ENCODE peak calls at places on chromosomes 1 and 21, in four cellular contexts. D is colonic mucosa, Z is spleen, O is iPS DF 6.9. M is an unnamed sample.

GRCh38 chr1:184800876-184801275 is 46.2 kb upstream of the EDEM3 start:
- DNase-seq in D (no peak), Z (no peak), O (no peak), M (no peak)

GRCh38 chr21:25837545-25838263 is 102.9 kb downstream of the GABPA start:
- DNase-seq in D (no peak), Z (no peak), O (no peak), M (no peak)

GRCh38 chr1:145757420-145757819 is 38.1 kb downstream of the CD160 start:
- DNase-seq in D (no peak), Z (no peak), O (no peak), M (no peak)

GRCh38 chr1:11318982-11319381 is 46.0 kb downstream of the UBIAD1 start:
- DNase-seq in D (no peak), Z (no peak), O (no peak), M (no peak)

GRCh38 chr1:47031059-47031458 is 7.6 kb downstream of the CYP4X1 start:
- DNase-seq in D (peak), Z (no peak), O (no peak), M (peak)

GRCh38 chr1:180311011-180311730 is 81.1 kb downstream of the LHX4 start:
- DNase-seq in D (no peak), Z (no peak), O (no peak), M (no peak)

GRCh38 chr1:107691542-107691941 is 273.4 kb downstream of the VAV3 start:
- DNase-seq in D (no peak), Z (no peak), O (no peak), M (peak)

GRCh38 chr1:86419277-86419903 is 4.6 kb upstream of the CLCA2 start:
- DNase-seq in D (peak), Z (no peak), O (peak), M (no peak)

GRCh38 chr1:222739465-222739864 is 2.5 kb downstream of the FAM177B start:
- DNase-seq in D (no peak), Z (no peak), O (no peak), M (no peak)

GRCh38 chr1:85992756-85993155 is 163.8 kb downstream of the COL24A1 start:
- DNase-seq in D (no peak), Z (no peak), O (no peak), M (no peak)

GRCh38 chr1:2482588-2482987 is 6.5 kb downstream of the PLCH2 start:
- DNase-seq in D (no peak), Z (no peak), O (no peak), M (no peak)

GRCh38 chr1:235006816-235007215 is 121.8 kb downstream of the TOMM20 start:
- DNase-seq in D (no peak), Z (no peak), O (no peak), M (no peak)

GRCh38 chr1:53944469-53945182 is 873 bp downstream of the IFT25 start:
- DNase-seq in D (peak), Z (peak), O (no peak), M (no peak)

GRCh38 chr1:171142451-171143121 is 42.5 kb upstream of the FMO2 start:
- DNase-seq in D (peak), Z (no peak), O (no peak), M (no peak)

GRCh38 chr1:20383631-20384030 is 93.0 kb downstream of the VWA5B1 start:
- DNase-seq in D (no peak), Z (no peak), O (no peak), M (no peak)

GRCh38 chr21:39434950-39435349 is 10.6 kb downstream of the LCA5L start:
- DNase-seq in D (no peak), Z (no peak), O (no peak), M (no peak)

GRCh38 chr1:150149490-150150453 is at the start of gene PLEKHO1:
- DNase-seq in D (peak), Z (peak), O (no peak), M (peak)

GRCh38 chr1:56404561-56405030 is 174.8 kb downstream of the PLPP3 start:
- DNase-seq in D (no peak), Z (no peak), O (no peak), M (no peak)

DNA sequence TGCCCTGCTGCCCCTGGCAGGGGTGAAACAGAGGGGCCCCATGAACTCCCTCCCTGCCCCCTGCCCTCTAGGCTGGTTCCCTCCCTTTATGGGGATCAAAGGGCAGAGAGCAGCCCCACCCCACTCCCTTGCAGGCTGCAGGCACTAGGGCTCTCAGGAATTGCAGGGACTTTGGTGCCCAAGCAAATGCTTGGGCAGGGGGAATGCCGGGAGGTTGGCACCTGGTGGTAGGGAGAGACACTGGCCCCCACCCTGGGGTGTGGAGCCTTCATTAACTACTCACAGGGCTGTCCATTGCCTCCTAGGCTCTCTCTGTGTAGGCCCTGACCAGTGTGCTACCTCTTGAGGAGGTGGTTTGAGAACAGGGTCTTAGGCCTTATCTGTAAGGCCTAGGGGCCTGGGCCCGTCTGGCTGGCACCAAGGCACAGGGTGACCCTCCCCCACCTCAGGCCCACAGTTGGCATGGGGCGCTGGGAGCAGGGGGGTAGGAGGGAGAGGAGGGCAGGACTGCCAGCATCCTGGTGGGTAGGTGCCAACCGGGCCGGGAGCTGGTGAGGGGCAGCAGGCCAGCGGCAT is 4.7 kb downstream of the ZBTB7B start:
- DNase-seq in D (peak), Z (peak), O (no peak), M (no peak)
- H3K27ac ChIP-seq in D (peak), Z (peak), O (no peak), M (peak)

GRCh38 chr1:224107282-224107625 is 6.7 kb upstream of the FBXO28 start:
- DNase-seq in D (no peak), Z (no peak), O (no peak), M (no peak)

GRCh38 chr1:224109981-224110380 is 3.9 kb upstream of the FBXO28 start:
- DNase-seq in D (no peak), Z (no peak), O (no peak), M (no peak)

GRCh38 chr1:224108991-224109390 is 4.9 kb upstream of the FBXO28 start:
- DNase-seq in D (no peak), Z (no peak), O (no peak), M (no peak)

DNA sequence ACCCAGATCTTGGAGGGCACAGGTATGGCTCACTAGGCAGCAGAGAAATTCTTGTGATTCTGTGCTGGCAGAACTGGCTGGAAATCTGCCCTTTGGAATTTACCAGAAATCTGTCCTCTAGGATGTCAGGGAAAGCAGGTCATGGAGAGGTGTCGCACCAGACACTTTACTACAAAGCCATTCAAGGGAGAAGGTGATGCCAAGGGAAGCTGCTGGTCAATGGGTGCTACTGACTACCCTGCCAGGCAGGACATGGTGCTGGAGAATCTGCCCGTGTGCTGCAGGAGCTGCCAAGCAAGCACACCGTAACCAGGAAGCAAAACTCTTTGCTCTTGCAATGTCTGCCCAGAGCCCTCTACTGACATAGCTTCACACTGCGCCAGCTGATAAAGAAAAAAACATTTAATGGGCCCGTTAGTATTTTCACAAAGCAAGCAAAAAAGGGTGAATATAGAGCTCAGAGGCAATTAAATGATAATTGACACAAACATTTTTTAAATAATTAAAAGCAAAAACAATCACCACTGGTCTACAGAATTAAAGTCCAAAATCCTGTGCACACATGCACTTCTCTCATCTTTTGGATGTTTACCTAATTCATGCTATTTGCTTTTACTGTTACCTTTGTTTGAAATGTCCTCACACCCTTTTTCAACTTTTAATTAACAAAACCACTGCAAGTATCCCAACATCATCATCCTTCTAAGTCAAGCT is 7.2 kb upstream of the FBXO28 start:
- DNase-seq in D (peak), Z (no peak), O (no peak), M (peak)
- H3K27ac ChIP-seq in D (no peak), Z (no peak), O (no peak), M (no peak)

GRCh38 chr1:169117014-169117413 is 10.5 kb downstream of the ATP1B1 start:
- DNase-seq in D (no peak), Z (no peak), O (no peak), M (no peak)

GRCh38 chr1:169118227-169118626 is 11.7 kb downstream of the ATP1B1 start:
- DNase-seq in D (no peak), Z (no peak), O (no peak), M (no peak)

GRCh38 chr1:169119405-169119804 is 12.9 kb downstream of the ATP1B1 start:
- DNase-seq in D (no peak), Z (no peak), O (no peak), M (no peak)

GRCh38 chr1:169115891-169116585 is 9.5 kb downstream of the ATP1B1 start:
- DNase-seq in D (peak), Z (peak), O (no peak), M (peak)

DNA sequence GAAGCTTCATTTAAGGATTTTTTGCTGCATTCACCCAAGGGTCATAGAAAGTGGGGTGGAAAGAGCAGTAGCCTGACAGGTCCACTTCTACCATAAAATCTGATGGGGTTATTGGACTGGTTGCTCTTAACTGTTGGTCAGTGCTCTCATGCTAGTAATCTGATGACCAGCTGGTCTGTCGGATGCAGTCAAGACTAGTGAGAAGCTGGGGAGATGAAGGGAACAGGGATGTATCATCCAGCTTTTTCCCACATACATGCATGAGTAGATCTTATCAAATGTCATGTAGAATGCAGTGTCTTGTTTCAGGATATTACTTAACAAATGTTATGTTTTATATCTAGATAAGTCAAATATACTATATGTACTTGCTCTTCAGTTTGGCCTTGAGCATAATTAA is 11.1 kb downstream of the ATP1B1 start:
- DNase-seq in D (no peak), Z (no peak), O (no peak), M (no peak)
- H3K27ac ChIP-seq in D (no peak), Z (no peak), O (no peak), M (no peak)

GRCh38 chr1:231748744-231749143 is 122.2 kb downstream of the DISC1 start:
- DNase-seq in D (peak), Z (no peak), O (no peak), M (no peak)

GRCh38 chr1:231750296-231750695 is 123.7 kb downstream of the DISC1 start:
- DNase-seq in D (no peak), Z (no peak), O (no peak), M (no peak)

GRCh38 chr1:231750818-231751623 is 124.4 kb downstream of the DISC1 start:
- DNase-seq in D (no peak), Z (no peak), O (no peak), M (no peak)

GRCh38 chr1:231753313-231753712 is 126.7 kb downstream of the DISC1 start:
- DNase-seq in D (no peak), Z (no peak), O (no peak), M (no peak)

DNA sequence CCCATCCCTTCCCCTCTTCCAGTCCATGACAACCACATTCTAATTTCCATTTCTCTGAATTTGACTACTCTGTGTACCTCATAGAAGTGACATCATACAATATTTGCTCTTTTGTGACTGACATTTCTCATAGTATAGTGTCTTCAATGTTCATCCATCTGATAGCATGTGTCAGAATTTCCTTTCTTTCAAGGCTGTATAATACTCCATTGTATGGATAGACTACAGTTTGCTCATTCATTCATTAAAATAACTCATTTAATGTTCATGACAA is 125.0 kb downstream of the DISC1 start:
- DNase-seq in D (no peak), Z (no peak), O (no peak), M (no peak)
- H3K27ac ChIP-seq in D (no peak), Z (no peak), O (no peak), M (no peak)